ENCODE peak calls at places on chromosomes 1 and 21, in ten cellular contexts. U, F, B, Q, H, C, Y, E, G and Z are unnamed samples.

GRCh38 chr21:25837545-25838263 is 102.9 kb downstream of the GABPA start:
- DNase-seq in U (no peak), F (no peak), B (no peak), Q (no peak), H (no peak), C (no peak), Y (no peak), E (no peak), G (no peak), Z (no peak)

GRCh38 chr21:14542638-14543037 is 3.5 kb downstream of the SAMSN1 start:
- DNase-seq in U (no peak), F (no peak), B (no peak), Q (no peak), H (no peak), C (no peak), Y (no peak), E (no peak), G (no peak), Z (no peak)

GRCh38 chr1:225318706-225319575 is 108.9 kb downstream of the LBR start:
- DNase-seq in U (no peak), F (no peak), B (peak; percentile 11), Q (peak; percentile 42), H (peak; percentile 8), C (no peak), Y (no peak), E (no peak), G (peak; percentile 4), Z (peak; percentile 1)

GRCh38 chr1:239361403-239361802 is 25.0 kb upstream of the CHRM3 start:
- DNase-seq in U (no peak), F (no peak), B (no peak), Q (no peak), H (no peak), C (no peak), Y (no peak), E (no peak), G (peak; percentile 99), Z (no peak)

GRCh38 chr1:12113433-12114339 is 50.6 kb downstream of the TNFRSF8 start:
- DNase-seq in U (no peak), F (no peak), B (no peak), Q (peak; percentile 56), H (no peak), C (no peak), Y (no peak), E (no peak), G (no peak), Z (no peak)

GRCh38 chr1:102970496-102971078 is 137.7 kb downstream of the COL11A1 start:
- DNase-seq in U (no peak), F (no peak), B (no peak), Q (no peak), H (peak; percentile 29), C (no peak), Y (no peak), E (no peak), G (peak; percentile 39), Z (peak; percentile 74)

GRCh38 chr1:202160377-202160940 is at the start of gene PTPN7:
- DNase-seq in U (peak; percentile 81), F (no peak), B (peak; percentile 77), Q (peak; percentile 82), H (no peak), C (no peak), Y (no peak), E (no peak), G (no peak), Z (no peak)

GRCh38 chr1:176338897-176339296 is 124.1 kb upstream of the PAPPA2 start:
- DNase-seq in U (no peak), F (no peak), B (no peak), Q (no peak), H (no peak), C (no peak), Y (no peak), E (no peak), G (no peak), Z (no peak)

GRCh38 chr1:74964508-74964907 is 169.7 kb upstream of the LHX8 start:
- DNase-seq in U (no peak), F (no peak), B (no peak), Q (no peak), H (peak; percentile 87), C (peak; percentile 10), Y (no peak), E (no peak), G (no peak), Z (peak; percentile 18)